ENCODE peak calls at places on chromosomes 5 and 9, in eight cellular contexts. One of them, this sample, is unnamed.

GRCh38 chr9:124527781-124528180 is 20.6 kb upstream of the NR5A1 start:
- DNase-seq in astrocyte: peak; percentile 56
- DNase-seq in IMR-90: peak; percentile 63
- DNase-seq in keratinocyte: no peak
- DNase-seq in H9: no peak
- DNase-seq in PC-3: peak; percentile 10
- DNase-seq in fibroblast of lung: peak; percentile 68
- DNase-seq in SK-N-SH: no peak
- DNase-seq in this sample: peak; percentile 40

GRCh38 chr5:17448877-17449276 is 49.2 kb upstream of the TAF11L2 start:
- DNase-seq in astrocyte: peak; percentile 19
- DNase-seq in IMR-90: peak; percentile 27
- DNase-seq in keratinocyte: no peak
- DNase-seq in H9: no peak
- DNase-seq in PC-3: no peak
- DNase-seq in fibroblast of lung: peak; percentile 21
- DNase-seq in SK-N-SH: no peak
- DNase-seq in this sample: peak; percentile 59

GRCh38 chr5:71829206-71829605 is 110.1 kb downstream of the CARTPT start:
- DNase-seq in astrocyte: no peak
- DNase-seq in IMR-90: no peak
- DNase-seq in keratinocyte: no peak
- DNase-seq in H9: no peak
- DNase-seq in PC-3: no peak
- DNase-seq in fibroblast of lung: no peak
- DNase-seq in SK-N-SH: no peak
- DNase-seq in this sample: no peak

GRCh38 chr9:105842023-105842644 is 147.8 kb downstream of the TMEM38B start:
- DNase-seq in astrocyte: peak; percentile 2
- DNase-seq in IMR-90: peak; percentile 47
- DNase-seq in keratinocyte: no peak
- DNase-seq in H9: no peak
- DNase-seq in PC-3: peak; percentile 73
- DNase-seq in fibroblast of lung: peak; percentile 11
- DNase-seq in SK-N-SH: peak; percentile 48
- DNase-seq in this sample: peak; percentile 54

GRCh38 chr9:95511232-95511951 is 5.4 kb downstream of the PTCH1 start:
- DNase-seq in astrocyte: no peak
- DNase-seq in IMR-90: peak; percentile 70
- DNase-seq in keratinocyte: no peak
- DNase-seq in H9: no peak
- DNase-seq in PC-3: peak; percentile 56
- DNase-seq in fibroblast of lung: peak; percentile 51
- DNase-seq in SK-N-SH: no peak
- DNase-seq in this sample: peak; percentile 81

GRCh38 chr5:73673161-73673591 is 47.2 kb downstream of the ARHGEF28 start:
- DNase-seq in astrocyte: peak; percentile 83
- DNase-seq in IMR-90: peak; percentile 90
- DNase-seq in keratinocyte: no peak
- DNase-seq in H9: no peak
- DNase-seq in PC-3: peak; percentile 66
- DNase-seq in fibroblast of lung: peak; percentile 86
- DNase-seq in SK-N-SH: no peak
- DNase-seq in this sample: peak; percentile 96

GRCh38 chr5:135091286-135091685 is 57.3 kb upstream of the PITX1 start:
- DNase-seq in astrocyte: no peak
- DNase-seq in IMR-90: no peak
- DNase-seq in keratinocyte: no peak
- DNase-seq in H9: no peak
- DNase-seq in PC-3: no peak
- DNase-seq in fibroblast of lung: no peak
- DNase-seq in SK-N-SH: no peak
- DNase-seq in this sample: no peak

GRCh38 chr5:122501087-122501435 is 189.0 kb downstream of the SNCAIP start:
- DNase-seq in astrocyte: no peak
- DNase-seq in IMR-90: peak; percentile 33
- DNase-seq in keratinocyte: no peak
- DNase-seq in H9: no peak
- DNase-seq in PC-3: no peak
- DNase-seq in fibroblast of lung: peak; percentile 11
- DNase-seq in SK-N-SH: no peak
- DNase-seq in this sample: peak; percentile 48

GRCh38 chr9:130830199-130830598 is 4.9 kb upstream of the ABL1 start:
- DNase-seq in astrocyte: no peak
- DNase-seq in IMR-90: no peak
- DNase-seq in keratinocyte: no peak
- DNase-seq in H9: no peak
- DNase-seq in PC-3: no peak
- DNase-seq in fibroblast of lung: no peak
- DNase-seq in SK-N-SH: no peak
- DNase-seq in this sample: no peak

GRCh38 chr9:35464056-35465025 is 25.6 kb upstream of the RUSC2 start:
- DNase-seq in astrocyte: no peak
- DNase-seq in IMR-90: peak; percentile 26
- DNase-seq in keratinocyte: no peak
- DNase-seq in H9: no peak
- DNase-seq in PC-3: no peak
- DNase-seq in fibroblast of lung: peak; percentile 9
- DNase-seq in SK-N-SH: no peak
- DNase-seq in this sample: peak; percentile 42

GRCh38 chr9:88954073-88954472 is 37.2 kb upstream of the S1PR3 start:
- DNase-seq in astrocyte: peak; percentile 89
- DNase-seq in IMR-90: peak; percentile 26
- DNase-seq in keratinocyte: no peak
- DNase-seq in H9: no peak
- DNase-seq in PC-3: no peak
- DNase-seq in fibroblast of lung: peak; percentile 90
- DNase-seq in SK-N-SH: no peak
- DNase-seq in this sample: peak; percentile 67

GRCh38 chr5:175873090-175873454 is 1.7 kb downstream of the CPLX2 start:
- DNase-seq in astrocyte: no peak
- DNase-seq in IMR-90: no peak
- DNase-seq in keratinocyte: no peak
- DNase-seq in H9: peak; percentile 65
- DNase-seq in PC-3: no peak
- DNase-seq in fibroblast of lung: no peak
- DNase-seq in SK-N-SH: peak; percentile 89
- DNase-seq in this sample: no peak

GRCh38 chr9:84397822-84398221 is 57.3 kb upstream of the SLC28A3 start:
- DNase-seq in astrocyte: peak; percentile 61
- DNase-seq in IMR-90: peak; percentile 62
- DNase-seq in keratinocyte: peak; percentile 13
- DNase-seq in H9: no peak
- DNase-seq in PC-3: peak; percentile 52
- DNase-seq in fibroblast of lung: peak; percentile 74
- DNase-seq in SK-N-SH: no peak
- DNase-seq in this sample: peak; percentile 85

GRCh38 chr5:173328896-173329369 is 719 bp upstream of the STC2 start:
- DNase-seq in astrocyte: peak; percentile 56
- DNase-seq in IMR-90: peak; percentile 80
- DNase-seq in keratinocyte: no peak
- DNase-seq in H9: peak; percentile 79
- DNase-seq in PC-3: peak; percentile 93
- DNase-seq in fibroblast of lung: peak; percentile 66
- DNase-seq in SK-N-SH: no peak
- DNase-seq in this sample: peak; percentile 94
- H2AFZ ChIP-seq in astrocyte: peak overlapping the region; percentile 73
- H2AFZ ChIP-seq in IMR-90: peak overlapping the region; percentile 88
- H2AFZ ChIP-seq in keratinocyte: peak overlapping the region; percentile 77
- H2AFZ ChIP-seq in H9: no peak overlapping the region
- H2AFZ ChIP-seq in PC-3: peak overlapping the region; percentile 83
- H2AFZ ChIP-seq in fibroblast of lung: peak overlapping the region; percentile 43
- H2AFZ ChIP-seq in SK-N-SH: peak overlapping the region; percentile 69
- H2AFZ ChIP-seq in this sample: peak overlapping the region; percentile 81

GRCh38 chr9:120711841-120712538 is 2.3 kb downstream of the MEGF9 start:
- DNase-seq in astrocyte: no peak
- DNase-seq in IMR-90: no peak
- DNase-seq in keratinocyte: no peak
- DNase-seq in H9: no peak
- DNase-seq in PC-3: peak; percentile 18
- DNase-seq in fibroblast of lung: no peak
- DNase-seq in SK-N-SH: no peak
- DNase-seq in this sample: no peak
- H3K9ac ChIP-seq in astrocyte: peak overlapping the region; percentile 92
- H3K9ac ChIP-seq in IMR-90: no peak overlapping the region
- H3K9ac ChIP-seq in keratinocyte: peak overlapping the region; percentile 83
- H3K9ac ChIP-seq in H9: no peak overlapping the region
- H3K9ac ChIP-seq in PC-3: no peak overlapping the region
- H3K9ac ChIP-seq in fibroblast of lung: no peak overlapping the region
- H3K9ac ChIP-seq in SK-N-SH: no peak overlapping the region
- H3K9ac ChIP-seq in this sample: no peak overlapping the region

DNA sequence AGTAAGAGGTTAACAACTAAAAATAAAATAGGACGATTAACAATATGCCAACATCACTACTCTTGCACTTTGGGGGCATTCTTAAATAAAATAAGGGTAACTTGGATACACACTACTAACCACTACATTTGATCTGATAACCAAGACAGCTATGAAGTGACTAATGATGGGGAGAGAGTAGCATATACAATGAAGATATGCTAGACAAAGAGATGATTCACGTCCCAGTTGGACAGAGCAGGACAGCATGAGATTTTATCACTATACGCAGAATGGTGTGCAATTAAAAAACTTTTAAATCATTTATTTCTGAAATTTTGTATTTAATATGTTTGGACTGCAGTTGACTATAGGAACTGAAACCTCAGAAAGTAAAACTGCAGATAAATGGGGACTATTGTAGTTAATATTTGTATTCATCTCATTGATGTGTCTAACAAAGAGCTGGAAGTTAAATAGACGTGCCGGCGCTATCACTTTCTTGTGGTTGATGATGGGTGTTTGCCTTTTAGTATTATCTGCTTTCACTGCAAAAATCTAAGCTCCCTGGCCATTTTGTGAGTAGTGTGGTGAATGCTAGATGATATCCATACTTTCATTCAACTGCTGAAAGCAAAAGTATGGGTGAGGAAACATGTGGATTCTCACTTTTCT is 18.7 kb downstream of the GIN1 start:
- DNase-seq in astrocyte: peak; percentile 24
- DNase-seq in IMR-90: no peak
- DNase-seq in keratinocyte: no peak
- DNase-seq in H9: no peak
- DNase-seq in PC-3: no peak
- DNase-seq in fibroblast of lung: peak; percentile 36
- DNase-seq in SK-N-SH: no peak
- DNase-seq in this sample: no peak
- H2AFZ ChIP-seq in astrocyte: no peak overlapping the region
- H2AFZ ChIP-seq in IMR-90: no peak overlapping the region
- H2AFZ ChIP-seq in keratinocyte: no peak overlapping the region
- H2AFZ ChIP-seq in H9: no peak overlapping the region
- H2AFZ ChIP-seq in PC-3: no peak overlapping the region
- H2AFZ ChIP-seq in fibroblast of lung: no peak overlapping the region
- H2AFZ ChIP-seq in SK-N-SH: no peak overlapping the region
- H2AFZ ChIP-seq in this sample: no peak overlapping the region

GRCh38 chr5:137498736-137499505 is at the start of gene SPOCK1:
- DNase-seq in astrocyte: peak; percentile 39
- DNase-seq in IMR-90: peak; percentile 63
- DNase-seq in keratinocyte: no peak
- DNase-seq in H9: peak; percentile 76
- DNase-seq in PC-3: peak; percentile 76
- DNase-seq in fibroblast of lung: peak; percentile 66
- DNase-seq in SK-N-SH: peak; percentile 94
- DNase-seq in this sample: peak; percentile 95
- H3K9ac ChIP-seq in astrocyte: peak within 1 kb of the TSS; percentile 88
- H3K9ac ChIP-seq in IMR-90: no peak within 1 kb of the TSS
- H3K9ac ChIP-seq in keratinocyte: no peak within 1 kb of the TSS
- H3K9ac ChIP-seq in H9: peak within 1 kb of the TSS; percentile 4
- H3K9ac ChIP-seq in PC-3: peak within 1 kb of the TSS; percentile 35
- H3K9ac ChIP-seq in fibroblast of lung: peak within 1 kb of the TSS; percentile 51
- H3K9ac ChIP-seq in SK-N-SH: peak within 1 kb of the TSS; percentile 67
- H3K9ac ChIP-seq in this sample: peak within 1 kb of the TSS; percentile 75

GRCh38 chr5:138706655-138707480 is 46.4 kb upstream of the CTNNA1 start:
- DNase-seq in astrocyte: peak; percentile 81
- DNase-seq in IMR-90: peak; percentile 89
- DNase-seq in keratinocyte: no peak
- DNase-seq in H9: peak; percentile 46
- DNase-seq in PC-3: peak; percentile 52
- DNase-seq in fibroblast of lung: peak; percentile 89
- DNase-seq in SK-N-SH: no peak
- DNase-seq in this sample: peak; percentile 92
- H2AFZ ChIP-seq in astrocyte: peak overlapping the region; percentile 76
- H2AFZ ChIP-seq in IMR-90: peak overlapping the region; percentile 92
- H2AFZ ChIP-seq in keratinocyte: peak overlapping the region; percentile 70
- H2AFZ ChIP-seq in H9: no peak overlapping the region
- H2AFZ ChIP-seq in PC-3: no peak overlapping the region
- H2AFZ ChIP-seq in fibroblast of lung: peak overlapping the region; percentile 50
- H2AFZ ChIP-seq in SK-N-SH: peak overlapping the region; percentile 26
- H2AFZ ChIP-seq in this sample: peak overlapping the region; percentile 79

This sample was measured in GM23248.